ENCODE peak calls at places on chromosomes 11 and 22, in six cellular contexts. A, R, Z, G, T and U are unnamed samples. For H3K9me2 and H3F3A, the result is how much of the 10 kb centered on the place peaks cover.

GRCh38 chr22:19869497-19870152 is 15.0 kb upstream of the GNB1L start:
- DNase-seq in A (no peak), R (no peak), Z (no peak), G (no peak), T (no peak), U (no peak)

GRCh38 chr11:46700251-46701077 is at the start of the genes ARHGAP1 and ZNF408:
- DNase-seq in A (peak), R (peak), Z (peak), G (peak), T (peak), U (peak)

GRCh38 chr22:21646608-21647590 is 4.8 kb downstream of the SDF2L1 start:
- DNase-seq in A (peak), R (peak), Z (peak), G (peak), T (peak), U (peak)

GRCh38 chr11:110093407-110094297 is 460 bp downstream of the ZC3H12C start:
- DNase-seq in A (peak), R (peak), Z (peak), G (peak), T (peak), U (peak)

GRCh38 chr22:50626314-50626855 is 1.6 kb downstream of the ARSA start:
- DNase-seq in A (no peak), R (no peak), Z (no peak), G (no peak), T (no peak), U (no peak)

GRCh38 chr11:95512177-95512576 is 277.4 kb downstream of the FAM76B start:
- DNase-seq in A (no peak), R (no peak), Z (no peak), G (no peak), T (no peak), U (peak)

GRCh38 chr22:38755911-38756532 is at the start of gene SUN2:
- DNase-seq in A (peak), R (peak), Z (peak), G (peak), T (peak), U (peak)

GRCh38 chr11:78428773-78429172 is 11.2 kb upstream of the GAB2 start:
- DNase-seq in A (no peak), R (no peak), Z (no peak), G (no peak), T (no peak), U (no peak)

GRCh38 chr22:46056169-46057041 is 79.4 kb upstream of the WNT7B start:
- DNase-seq in A (peak), R (no peak), Z (no peak), G (peak), T (no peak), U (peak)

GRCh38 chr22:24437091-24437490 is 9.7 kb downstream of the ADORA2A start:
- DNase-seq in A (no peak), R (no peak), Z (no peak), G (peak), T (no peak), U (no peak)

GRCh38 chr11:102617491-102618026 is 7.6 kb downstream of the MMP20 start:
- DNase-seq in A (no peak), R (no peak), Z (no peak), G (no peak), T (no peak), U (no peak)

GRCh38 chr11:121889168-121889567 is 226.8 kb downstream of the BLID start:
- DNase-seq in A (no peak), R (no peak), Z (no peak), G (no peak), T (no peak), U (peak)

GRCh38 chr22:39959640-39960447 is at the start of gene TMA7B:
- DNase-seq in A (peak), R (no peak), Z (no peak), G (peak), T (peak), U (peak)

GRCh38 chr11:13376838-13377237 is 86.2 kb downstream of the BTBD10 start:
- DNase-seq in A (no peak), R (no peak), Z (no peak), G (no peak), T (no peak), U (no peak)

GRCh38 chr22:35648066-35649025 is at the start of gene APOL6:
- DNase-seq in A (peak), R (peak), Z (peak), G (no peak), T (peak), U (peak)

GRCh38 chr11:33808228-33808828 is 34.0 kb upstream of the FBXO3 start:
- DNase-seq in A (peak), R (peak), Z (peak), G (peak), T (peak), U (peak)

GRCh38 chr22:32323513-32324164 is 34.0 kb upstream of the RFPL3 start:
- DNase-seq in A (no peak), R (no peak), Z (no peak), G (no peak), T (no peak), U (no peak)

GRCh38 chr11:109435121-109435742 is 13.2 kb downstream of the C11orf87 start:
- DNase-seq in A (peak), R (no peak), Z (no peak), G (no peak), T (no peak), U (peak)

GRCh38 chr11:64334764-64335741 is 5.0 kb upstream of the CCDC88B start:
- DNase-seq in A (peak), R (peak), Z (no peak), G (peak), T (peak), U (peak)

GRCh38 chr11:34354782-34355181 is 3.0 kb downstream of the ABTB2 start:
- DNase-seq in A (peak), R (peak), Z (no peak), G (no peak), T (no peak), U (peak)

GRCh38 chr22:36237462-36238347 is 1.6 kb downstream of the APOL2 start:
- DNase-seq in A (peak), R (peak), Z (peak), G (no peak), T (no peak), U (peak)

GRCh38 chr11:45556851-45557707 is 108.3 kb downstream of the CHST1 start:
- DNase-seq in A (peak), R (no peak), Z (no peak), G (no peak), T (no peak), U (peak)

GRCh38 chr11:76577199-76577920 is 93.2 kb downstream of the LRRC32 start:
- DNase-seq in A (peak), R (peak), Z (no peak), G (peak), T (no peak), U (peak)

GRCh38 chr22:42437488-42438292 is 5.5 kb upstream of the NFAM1 start:
- DNase-seq in A (peak), R (no peak), Z (peak), G (peak), T (peak), U (peak)

GRCh38 chr22:38272373-38273134 is at the start of gene TMEM184B:
- DNase-seq in A (peak), R (no peak), Z (peak), G (peak), T (peak), U (peak)

GRCh38 chr22:30864441-30865420 is 103.8 kb downstream of the MORC2 start:
- DNase-seq in A (no peak), R (no peak), Z (no peak), G (peak), T (no peak), U (no peak)

GRCh38 chr22:49929553-49929979 is 11.1 kb downstream of the CRELD2 start:
- DNase-seq in A (peak), R (no peak), Z (peak), G (peak), T (peak), U (peak)

GRCh38 chr11:71086687-71087258 is 165.6 kb downstream of the SHANK2 start:
- DNase-seq in A (peak), R (no peak), Z (no peak), G (peak), T (peak), U (peak)

GRCh38 chr11:78295991-78296930 is 107.5 kb downstream of the USP35 start:
- DNase-seq in A (no peak), R (no peak), Z (no peak), G (no peak), T (no peak), U (no peak)

GRCh38 chr11:46948378-46949131 is 12.0 kb downstream of the CSTPP1 start:
- DNase-seq in A (peak), R (peak), Z (no peak), G (peak), T (no peak), U (peak)

GRCh38 chr11:111793863-111794262 is 27.7 kb upstream of the PPP2R1B start:
- DNase-seq in A (peak), R (no peak), Z (no peak), G (peak), T (no peak), U (peak)

GRCh38 chr22:20752104-20752741 is 21.7 kb upstream of the SERPIND1 start:
- DNase-seq in A (no peak), R (no peak), Z (no peak), G (no peak), T (no peak), U (no peak)

GRCh38 chr11:120216426-120217102 is 5.7 kb downstream of the OAF start:
- DNase-seq in A (no peak), R (no peak), Z (no peak), G (peak), T (no peak), U (no peak)

GRCh38 chr11:82733444-82734119 is at the start of gene FAM181B:
- DNase-seq in A (no peak), R (no peak), Z (no peak), G (peak), T (peak), U (peak)

GRCh38 chr11:61840371-61840770 is 12.3 kb downstream of the FADS2 start:
- DNase-seq in A (no peak), R (no peak), Z (no peak), G (no peak), T (no peak), U (no peak)

GRCh38 chr11:46728659-46729040 is 9.6 kb downstream of the F2 start:
- DNase-seq in A (no peak), R (no peak), Z (no peak), G (no peak), T (no peak), U (no peak)

GRCh38 chr11:45036733-45037132 is 86.0 kb upstream of the TP53I11 start:
- DNase-seq in A (no peak), R (no peak), Z (no peak), G (no peak), T (no peak), U (no peak)

GRCh38 chr11:27456140-27456801 is 16.3 kb downstream of the LGR4 start:
- DNase-seq in A (peak), R (peak), Z (no peak), G (no peak), T (no peak), U (peak)

GRCh38 chr22:45397806-45398205 is 15.6 kb downstream of the SMC1B start:
- DNase-seq in A (peak), R (no peak), Z (peak), G (no peak), T (no peak), U (no peak)

DNA sequence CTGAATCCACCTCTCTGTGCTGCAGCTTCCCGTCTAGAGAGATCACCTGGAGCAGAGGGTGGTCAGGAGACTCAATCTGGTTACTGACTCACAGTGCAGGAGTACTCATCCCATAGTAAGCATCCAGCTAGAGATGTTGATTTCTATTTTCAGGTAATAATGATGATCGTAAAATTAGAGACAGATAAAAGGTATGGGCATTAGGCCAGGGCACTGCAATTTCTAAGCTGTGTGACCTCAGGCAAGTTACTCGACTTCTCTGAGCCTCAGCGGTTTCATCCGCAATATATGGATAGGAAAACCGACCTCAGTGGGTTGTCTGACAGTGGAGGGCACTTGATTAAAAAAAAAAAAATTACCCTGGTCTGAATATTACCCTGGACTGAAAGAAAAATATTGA is 13.8 kb upstream of the SAMM50 start:
- DNase-seq in A (no peak), R (no peak), Z (no peak), G (no peak), T (no peak), U (no peak)
- H2AFZ ChIP-seq in A (no peak), R (no peak), Z (no peak), G (no peak), T (no peak), U (no peak)

GRCh38 chr22:17472886-17473285 is 90.4 kb upstream of the SLC25A18 start:
- DNase-seq in A (no peak), R (no peak), Z (no peak), G (no peak), T (no peak), U (no peak)
- H3K9me2 ChIP-seq in A (under half), R (under half), Z (under half), G (under half), T (under half), U (under half)

GRCh38 chr11:17075506-17075905 is 2.0 kb downstream of the RPS13 start:
- DNase-seq in A (no peak), R (no peak), Z (no peak), G (no peak), T (no peak), U (peak)
- H3F3A ChIP-seq in A (under half), R (half or more), Z (half or more), G (under half), T (half or more), U (under half)

DNA sequence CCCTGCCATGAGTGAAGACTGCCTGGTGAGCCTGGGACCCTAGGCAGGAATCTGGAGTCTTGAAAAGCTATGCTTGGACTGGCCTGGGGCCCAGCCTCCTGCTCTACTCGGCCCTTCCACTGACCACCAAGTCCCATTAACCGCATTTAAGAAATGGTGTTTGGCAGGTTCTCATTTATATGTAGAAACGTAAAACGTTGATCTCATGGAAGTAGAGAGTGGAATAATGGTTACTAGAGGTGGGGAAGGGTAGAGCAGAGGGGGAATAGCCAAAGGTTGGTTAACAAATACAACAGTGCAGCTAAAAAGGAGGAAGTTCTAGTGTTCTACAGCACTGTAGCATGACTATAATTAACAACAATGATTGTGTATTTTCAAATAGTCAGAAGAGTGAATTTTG is 72.9 kb upstream of the EED start:
- DNase-seq in A (no peak), R (no peak), Z (no peak), G (no peak), T (no peak), U (no peak)
- H2AFZ ChIP-seq in A (no peak), R (no peak), Z (no peak), G (no peak), T (peak), U (no peak)